ENCODE peak calls at places on chromosome 12, in four cellular contexts. D, N, G and B are unnamed samples.
A peak's percentile ranks its signal among the peaks of the same experiment; 100 is the strongest.

GRCh38 chr12:89610366-89610765 is 84.5 kb upstream of the POC1B start:
- DNase-seq in N (no peak), D (no peak), G (no peak), B (no peak)

GRCh38 chr12:113231275-113232231 is 10.3 kb downstream of the TPCN1 start:
- DNase-seq in N (no peak), G (no peak), D (no peak), B (no peak)

GRCh38 chr12:26465419-26466097 is 270.2 kb downstream of the SSPN start:
- DNase-seq in D (no peak), N (no peak), G (no peak), B (no peak)

GRCh38 chr12:27076930-27077329 is 5.4 kb downstream of the C12orf71 start:
- DNase-seq in G (no peak), N (no peak), D (no peak), B (no peak)

GRCh38 chr12:124295431-124296058 is 652 bp downstream of the RFLNA start:
- DNase-seq in G (no peak), N (no peak), D (no peak), B (no peak)

GRCh38 chr12:57151741-57152407 is 4.5 kb upstream of the LRP1-AS start:
- DNase-seq in D (no peak), N (peak; percentile 44), G (no peak), B (peak; percentile 74)

GRCh38 chr12:3196488-3196887 is 119.3 kb downstream of the TSPAN9 start:
- DNase-seq in N (no peak), G (no peak), D (no peak), B (no peak)

GRCh38 chr12:59321278-59321677 is 274.6 kb upstream of the SLC16A7 start:
- DNase-seq in N (no peak), D (no peak), G (no peak), B (no peak)

GRCh38 chr12:27193854-27194544 is 50.1 kb upstream of the STK38L start:
- DNase-seq in D (peak; percentile 74), N (peak; percentile 75), G (no peak), B (no peak)

GRCh38 chr12:14771651-14772137 is 31.6 kb downstream of the WBP11 start:
- DNase-seq in N (no peak), G (no peak), D (no peak), B (no peak)

GRCh38 chr12:81465881-81466280 is 293.3 kb downstream of the PPFIA2 start:
- DNase-seq in G (no peak), D (no peak), N (no peak), B (no peak)

GRCh38 chr12:28040251-28040650 is 67.7 kb upstream of the PTHLH start:
- DNase-seq in N (no peak), D (no peak), G (no peak), B (no peak)

DNA sequence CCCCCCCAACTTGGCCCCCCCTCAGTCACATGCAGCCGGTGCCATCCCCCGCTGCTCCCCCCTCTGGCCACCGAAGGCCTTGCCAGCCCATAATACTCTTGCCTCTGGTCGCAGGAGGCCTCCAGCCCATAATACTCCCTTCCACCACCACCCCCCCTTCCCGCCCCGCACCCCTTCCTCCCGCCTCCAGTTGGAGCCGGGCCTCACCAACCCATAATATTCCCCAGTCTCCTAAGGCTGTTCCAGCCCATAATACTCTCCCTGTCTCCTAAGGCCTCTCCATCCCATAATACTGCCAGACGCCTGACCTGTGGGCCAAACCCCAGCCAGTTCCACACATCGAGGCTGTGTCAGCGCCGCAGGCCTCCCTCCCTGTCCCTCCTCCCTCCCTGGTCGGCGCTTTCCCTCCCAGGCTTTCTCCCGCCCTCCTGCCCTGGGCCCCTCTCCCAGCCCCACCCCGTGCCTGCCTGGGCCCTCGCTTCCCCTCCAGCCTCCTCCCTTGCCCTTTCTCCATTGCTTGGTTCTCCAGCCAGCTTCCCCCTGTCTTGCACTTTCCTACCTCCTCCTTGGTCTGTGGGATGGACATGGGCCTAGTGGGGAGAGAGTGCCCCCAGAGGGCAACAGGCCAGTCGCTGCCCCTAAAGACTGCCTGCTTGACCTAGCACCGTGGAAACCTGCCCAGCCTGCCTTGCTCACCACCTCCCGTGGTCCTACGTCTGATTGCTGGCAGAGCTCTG is 6.8 kb upstream of the CHD4 start:
- DNase-seq in G (no peak), N (peak; percentile 93), D (peak; percentile 96), B (peak; percentile 95)
- H3K4me3 ChIP-seq in G (no peak overlapping the region), N (peak overlapping the region; percentile 25), D (no peak overlapping the region), B (no peak overlapping the region)

GRCh38 chr12:108801736-108802665 is 55.4 kb downstream of the SSH1 start:
- DNase-seq in D (peak; percentile 80), G (no peak), N (no peak), B (peak; percentile 85)

GRCh38 chr12:108800591-108800990 is 56.8 kb downstream of the SSH1 start:
- DNase-seq in N (no peak), D (no peak), G (no peak), B (no peak)

GRCh38 chr12:108797677-108798076 is 59.7 kb downstream of the SSH1 start:
- DNase-seq in G (no peak), D (no peak), N (no peak), B (no peak)

GRCh38 chr12:108799528-108800243 is 57.7 kb downstream of the SSH1 start:
- DNase-seq in D (no peak), G (no peak), N (no peak), B (no peak)

GRCh38 chr12:108798551-108799221 is 58.7 kb downstream of the SSH1 start:
- DNase-seq in G (no peak), D (no peak), N (no peak), B (peak; percentile 76)
- H3K27ac ChIP-seq in G (no peak overlapping the region), D (no peak overlapping the region), N (peak overlapping the region; percentile 64), B (peak overlapping the region; percentile 91)

DNA sequence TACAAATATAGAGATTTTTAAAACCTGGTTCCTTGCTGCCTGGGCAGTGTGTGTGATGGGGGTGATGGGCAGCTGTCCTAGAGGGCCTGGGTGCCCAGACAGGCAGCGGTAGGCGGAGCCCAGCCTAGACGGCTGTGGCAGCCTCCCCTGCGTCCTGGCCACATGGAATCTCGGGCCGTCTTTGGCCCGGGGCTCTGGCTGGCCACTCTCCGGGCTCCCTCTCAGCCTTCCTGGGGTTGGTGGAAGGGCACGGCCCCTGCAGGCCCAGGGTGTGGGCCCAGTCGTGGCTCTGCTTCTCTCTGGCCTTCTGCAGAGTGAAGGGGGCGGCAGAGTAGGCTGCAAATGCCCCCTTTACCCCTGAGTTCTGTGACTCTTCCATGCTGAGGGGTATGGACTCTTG is 2.3 kb downstream of the LRTM2 start:
- DNase-seq in G (no peak), D (no peak), N (no peak), B (no peak)
- H3K27me3 ChIP-seq in G (no peaks in the 10 kb centered on the region), D (peaks cover 41% of the 10 kb centered on the region), N (no peaks in the 10 kb centered on the region), B (peaks cover 24% of the 10 kb centered on the region)

GRCh38 chr12:120229071-120229582 is 28.2 kb upstream of the RPLP0 start:
- DNase-seq in N (no peak), G (no peak), D (peak; percentile 76), B (no peak)
- H3K4me3 ChIP-seq in N (peak overlapping the region; percentile 17), G (no peak overlapping the region), D (no peak overlapping the region), B (peak overlapping the region; percentile 52)

GRCh38 chr12:4431436-4431835 is 14.2 kb downstream of the FGF6 start:
- DNase-seq in D (no peak), N (no peak), G (no peak), B (no peak)
- H3K27ac ChIP-seq in D (no peak overlapping the region), N (no peak overlapping the region), G (no peak overlapping the region), B (no peak overlapping the region)

GRCh38 chr12:104793280-104793679 is 164.8 kb downstream of the SLC41A2 start:
- DNase-seq in N (peak; percentile 69), G (no peak), D (no peak), B (no peak)
- H3K27me3 ChIP-seq in N (no peaks in the 10 kb centered on the region), G (no peaks in the 10 kb centered on the region), D (no peaks in the 10 kb centered on the region), B (no peaks in the 10 kb centered on the region)

GRCh38 chr12:1918875-1919236 is 404 bp upstream of the CACNA2D4 start:
- DNase-seq in N (no peak), D (no peak), G (no peak), B (no peak)
- H3K4me3 ChIP-seq in N (peak overlapping the region; percentile 23), D (no peak overlapping the region), G (no peak overlapping the region), B (peak overlapping the region; percentile 39)

GRCh38 chr12:128859311-128859710 is 6.0 kb downstream of the GLT1D1 start:
- DNase-seq in D (no peak), G (no peak), N (no peak), B (no peak)

GRCh38 chr12:128856791-128857078 is 3.5 kb downstream of the GLT1D1 start:
- DNase-seq in G (no peak), D (no peak), N (no peak), B (no peak)

GRCh38 chr12:128857173-128857770 is 4.0 kb downstream of the GLT1D1 start:
- DNase-seq in D (no peak), N (no peak), G (no peak), B (no peak)

GRCh38 chr12:128853321-128854197 is at the start of gene GLT1D1:
- DNase-seq in D (peak; percentile 29), G (no peak), N (no peak), B (no peak)

DNA sequence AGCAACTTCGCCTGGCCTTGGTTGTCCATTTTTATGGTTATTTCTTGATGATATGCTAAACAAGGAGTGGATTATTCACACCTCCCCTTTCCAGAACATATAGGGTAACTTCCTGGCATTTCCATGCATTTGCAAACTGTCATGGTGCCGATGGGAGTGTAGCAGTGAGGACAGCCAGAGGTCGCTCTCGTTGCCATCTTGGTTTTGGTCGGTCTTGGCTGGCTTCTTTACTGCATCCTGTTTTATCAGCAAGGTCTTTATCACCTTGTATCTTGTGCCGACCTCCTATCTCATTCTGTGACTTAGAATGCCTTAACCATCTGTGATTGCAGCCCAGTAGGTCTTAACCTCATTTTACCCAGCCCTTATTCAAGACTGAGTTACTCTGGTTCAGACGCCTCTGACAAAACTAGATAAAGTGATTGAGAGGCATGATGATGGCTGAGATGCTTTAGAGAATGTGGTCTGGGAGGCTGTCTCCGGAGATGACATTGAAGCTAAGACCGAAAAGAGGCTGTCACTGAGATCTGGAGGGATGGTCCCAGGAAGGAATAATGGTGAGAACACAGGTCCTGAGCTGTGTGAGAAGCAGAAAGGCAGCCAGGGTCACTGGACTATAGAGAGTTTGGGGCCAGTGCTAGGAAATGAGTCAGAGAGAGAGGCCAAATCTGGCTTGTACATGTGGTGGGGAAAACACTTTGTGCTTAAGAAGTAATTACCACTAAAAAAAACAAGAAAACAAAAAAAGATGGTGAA is 2.9 kb downstream of the GLT1D1 start:
- DNase-seq in N (no peak), G (no peak), D (no peak), B (no peak)
- H3K27ac ChIP-seq in N (no peak overlapping the region), G (no peak overlapping the region), D (no peak overlapping the region), B (no peak overlapping the region)